ENCODE peak calls at places on chromosomes 3 and 15, in five cellular contexts. One of them, this sample, is unnamed.

GRCh38 chr15:60941448-60941847 is 287.7 kb downstream of the RORA start:
- DNase-seq in fibroblast of lung: peak; percentile 66
- DNase-seq in HT1080: peak; percentile 87
- DNase-seq in activated CD4-positive, CD25-positive, alpha-beta regulatory T cell treated with anti-CD3 and anti-CD28 coated beads, Interleukin-2, amount 50 U/mL, for 72 hours: no peak
- DNase-seq in right cardiac atrium: no peak
- DNase-seq in this sample: no peak

GRCh38 chr15:86942285-86942684 is 862.6 kb downstream of the AGBL1 start:
- DNase-seq in HT1080: no peak
- DNase-seq in right cardiac atrium: no peak
- DNase-seq in activated CD4-positive, CD25-positive, alpha-beta regulatory T cell treated with anti-CD3 and anti-CD28 coated beads, Interleukin-2, amount 50 U/mL, for 72 hours: no peak
- DNase-seq in fibroblast of lung: no peak
- DNase-seq in this sample: no peak

GRCh38 chr3:50337175-50337861 is 3.3 kb downstream of the RASSF1 start:
- DNase-seq in right cardiac atrium: peak; percentile 100
- DNase-seq in activated CD4-positive, CD25-positive, alpha-beta regulatory T cell treated with anti-CD3 and anti-CD28 coated beads, Interleukin-2, amount 50 U/mL, for 72 hours: peak; percentile 95
- DNase-seq in fibroblast of lung: peak; percentile 99
- DNase-seq in HT1080: peak; percentile 99
- DNase-seq in this sample: peak; percentile 100

GRCh38 chr3:197364410-197365071 is 66.1 kb upstream of the DLG1 start:
- DNase-seq in right cardiac atrium: no peak
- DNase-seq in activated CD4-positive, CD25-positive, alpha-beta regulatory T cell treated with anti-CD3 and anti-CD28 coated beads, Interleukin-2, amount 50 U/mL, for 72 hours: no peak
- DNase-seq in HT1080: no peak
- DNase-seq in fibroblast of lung: no peak
- DNase-seq in this sample: no peak

GRCh38 chr3:159726231-159726964 is 262.2 kb upstream of the IL12A start:
- DNase-seq in right cardiac atrium: no peak
- DNase-seq in fibroblast of lung: no peak
- DNase-seq in HT1080: peak; percentile 86
- DNase-seq in activated CD4-positive, CD25-positive, alpha-beta regulatory T cell treated with anti-CD3 and anti-CD28 coated beads, Interleukin-2, amount 50 U/mL, for 72 hours: no peak
- DNase-seq in this sample: no peak

GRCh38 chr3:60339310-60339709 is 911.9 kb downstream of the FHIT start:
- DNase-seq in HT1080: no peak
- DNase-seq in right cardiac atrium: no peak
- DNase-seq in fibroblast of lung: no peak
- DNase-seq in activated CD4-positive, CD25-positive, alpha-beta regulatory T cell treated with anti-CD3 and anti-CD28 coated beads, Interleukin-2, amount 50 U/mL, for 72 hours: no peak
- DNase-seq in this sample: no peak

GRCh38 chr3:52455283-52456168 is at the start of gene NISCH:
- DNase-seq in activated CD4-positive, CD25-positive, alpha-beta regulatory T cell treated with anti-CD3 and anti-CD28 coated beads, Interleukin-2, amount 50 U/mL, for 72 hours: peak; percentile 98
- DNase-seq in right cardiac atrium: peak; percentile 97
- DNase-seq in HT1080: peak; percentile 34
- DNase-seq in fibroblast of lung: peak; percentile 66
- DNase-seq in this sample: peak; percentile 91

GRCh38 chr3:172595648-172596393 is 72.6 kb upstream of the TNFSF10 start:
- DNase-seq in right cardiac atrium: no peak
- DNase-seq in activated CD4-positive, CD25-positive, alpha-beta regulatory T cell treated with anti-CD3 and anti-CD28 coated beads, Interleukin-2, amount 50 U/mL, for 72 hours: no peak
- DNase-seq in fibroblast of lung: peak; percentile 55
- DNase-seq in HT1080: peak; percentile 74
- DNase-seq in this sample: no peak

GRCh38 chr3:14393440-14394111 is 8.8 kb upstream of the SLC6A6 start:
- DNase-seq in right cardiac atrium: peak; percentile 32
- DNase-seq in HT1080: no peak
- DNase-seq in activated CD4-positive, CD25-positive, alpha-beta regulatory T cell treated with anti-CD3 and anti-CD28 coated beads, Interleukin-2, amount 50 U/mL, for 72 hours: no peak
- DNase-seq in fibroblast of lung: no peak
- DNase-seq in this sample: no peak

GRCh38 chr3:196268270-196269163 is 19.0 kb downstream of the PCYT1A start:
- DNase-seq in HT1080: peak; percentile 85
- DNase-seq in fibroblast of lung: peak; percentile 78
- DNase-seq in activated CD4-positive, CD25-positive, alpha-beta regulatory T cell treated with anti-CD3 and anti-CD28 coated beads, Interleukin-2, amount 50 U/mL, for 72 hours: no peak
- DNase-seq in right cardiac atrium: no peak
- DNase-seq in this sample: no peak

GRCh38 chr3:102133376-102133775 is 284.1 kb downstream of the NFKBIZ start:
- DNase-seq in fibroblast of lung: no peak
- DNase-seq in activated CD4-positive, CD25-positive, alpha-beta regulatory T cell treated with anti-CD3 and anti-CD28 coated beads, Interleukin-2, amount 50 U/mL, for 72 hours: no peak
- DNase-seq in right cardiac atrium: no peak
- DNase-seq in HT1080: no peak
- DNase-seq in this sample: no peak

GRCh38 chr3:120572027-120572426 is 24.1 kb upstream of the NDUFB4 start:
- DNase-seq in HT1080: no peak
- DNase-seq in fibroblast of lung: no peak
- DNase-seq in right cardiac atrium: no peak
- DNase-seq in activated CD4-positive, CD25-positive, alpha-beta regulatory T cell treated with anti-CD3 and anti-CD28 coated beads, Interleukin-2, amount 50 U/mL, for 72 hours: no peak
- DNase-seq in this sample: no peak

GRCh38 chr3:29307229-29307796 is 26.4 kb downstream of the RBMS3 start:
- DNase-seq in activated CD4-positive, CD25-positive, alpha-beta regulatory T cell treated with anti-CD3 and anti-CD28 coated beads, Interleukin-2, amount 50 U/mL, for 72 hours: no peak
- DNase-seq in HT1080: peak; percentile 15
- DNase-seq in fibroblast of lung: peak; percentile 11
- DNase-seq in right cardiac atrium: no peak
- DNase-seq in this sample: no peak

GRCh38 chr3:154334973-154335420 is 10.7 kb upstream of the DHX36 start:
- DNase-seq in activated CD4-positive, CD25-positive, alpha-beta regulatory T cell treated with anti-CD3 and anti-CD28 coated beads, Interleukin-2, amount 50 U/mL, for 72 hours: no peak
- DNase-seq in right cardiac atrium: no peak
- DNase-seq in HT1080: peak; percentile 62
- DNase-seq in fibroblast of lung: peak; percentile 66
- DNase-seq in this sample: no peak

GRCh38 chr15:90020041-90020735 is 19.1 kb downstream of the ZNF710 start:
- DNase-seq in activated CD4-positive, CD25-positive, alpha-beta regulatory T cell treated with anti-CD3 and anti-CD28 coated beads, Interleukin-2, amount 50 U/mL, for 72 hours: no peak
- DNase-seq in fibroblast of lung: no peak
- DNase-seq in right cardiac atrium: peak; percentile 69
- DNase-seq in HT1080: no peak
- DNase-seq in this sample: no peak

GRCh38 chr3:55091381-55092225 is 163.7 kb upstream of the LRTM1 start:
- DNase-seq in fibroblast of lung: peak; percentile 77
- DNase-seq in HT1080: peak; percentile 27
- DNase-seq in activated CD4-positive, CD25-positive, alpha-beta regulatory T cell treated with anti-CD3 and anti-CD28 coated beads, Interleukin-2, amount 50 U/mL, for 72 hours: no peak
- DNase-seq in right cardiac atrium: no peak
- DNase-seq in this sample: no peak

GRCh38 chr3:138459619-138460535 is 25.5 kb downstream of the ESYT3 start:
- DNase-seq in right cardiac atrium: no peak
- DNase-seq in HT1080: no peak
- DNase-seq in fibroblast of lung: no peak
- DNase-seq in activated CD4-positive, CD25-positive, alpha-beta regulatory T cell treated with anti-CD3 and anti-CD28 coated beads, Interleukin-2, amount 50 U/mL, for 72 hours: no peak
- DNase-seq in this sample: no peak

GRCh38 chr15:21260966-21261395 is 179.3 kb downstream of the POTEB3 start:
- DNase-seq in HT1080: peak; percentile 0
- DNase-seq in right cardiac atrium: peak; percentile 51
- DNase-seq in fibroblast of lung: no peak
- DNase-seq in activated CD4-positive, CD25-positive, alpha-beta regulatory T cell treated with anti-CD3 and anti-CD28 coated beads, Interleukin-2, amount 50 U/mL, for 72 hours: no peak
- DNase-seq in this sample: peak; percentile 51

GRCh38 chr3:71530903-71531535 is 52.5 kb downstream of the FOXP1 start:
- DNase-seq in HT1080: no peak
- DNase-seq in activated CD4-positive, CD25-positive, alpha-beta regulatory T cell treated with anti-CD3 and anti-CD28 coated beads, Interleukin-2, amount 50 U/mL, for 72 hours: no peak
- DNase-seq in right cardiac atrium: no peak
- DNase-seq in fibroblast of lung: no peak
- DNase-seq in this sample: no peak

GRCh38 chr3:115808239-115808638 is 184.9 kb downstream of the GAP43 start:
- DNase-seq in fibroblast of lung: no peak
- DNase-seq in activated CD4-positive, CD25-positive, alpha-beta regulatory T cell treated with anti-CD3 and anti-CD28 coated beads, Interleukin-2, amount 50 U/mL, for 72 hours: no peak
- DNase-seq in HT1080: no peak
- DNase-seq in right cardiac atrium: no peak
- DNase-seq in this sample: no peak

GRCh38 chr3:179806177-179806576 is 153.3 kb downstream of the USP13 start:
- DNase-seq in fibroblast of lung: peak; percentile 56
- DNase-seq in HT1080: peak; percentile 28
- DNase-seq in activated CD4-positive, CD25-positive, alpha-beta regulatory T cell treated with anti-CD3 and anti-CD28 coated beads, Interleukin-2, amount 50 U/mL, for 72 hours: no peak
- DNase-seq in right cardiac atrium: no peak
- DNase-seq in this sample: peak; percentile 32

GRCh38 chr15:57534279-57534678 is 57.4 kb upstream of the MYZAP start:
- DNase-seq in right cardiac atrium: no peak
- DNase-seq in fibroblast of lung: no peak
- DNase-seq in activated CD4-positive, CD25-positive, alpha-beta regulatory T cell treated with anti-CD3 and anti-CD28 coated beads, Interleukin-2, amount 50 U/mL, for 72 hours: no peak
- DNase-seq in HT1080: no peak
- DNase-seq in this sample: no peak

GRCh38 chr3:64321747-64322146 is 96.5 kb upstream of the PRICKLE2 start:
- DNase-seq in fibroblast of lung: peak; percentile 82
- DNase-seq in activated CD4-positive, CD25-positive, alpha-beta regulatory T cell treated with anti-CD3 and anti-CD28 coated beads, Interleukin-2, amount 50 U/mL, for 72 hours: no peak
- DNase-seq in right cardiac atrium: no peak
- DNase-seq in HT1080: peak; percentile 92
- DNase-seq in this sample: peak; percentile 58

GRCh38 chr3:107910713-107911259 is 180.0 kb downstream of the CD47 start:
- DNase-seq in fibroblast of lung: no peak
- DNase-seq in activated CD4-positive, CD25-positive, alpha-beta regulatory T cell treated with anti-CD3 and anti-CD28 coated beads, Interleukin-2, amount 50 U/mL, for 72 hours: no peak
- DNase-seq in HT1080: no peak
- DNase-seq in right cardiac atrium: no peak
- DNase-seq in this sample: no peak

GRCh38 chr15:46543626-46544025 is 908.8 kb downstream of the SQOR start:
- DNase-seq in fibroblast of lung: no peak
- DNase-seq in right cardiac atrium: no peak
- DNase-seq in HT1080: no peak
- DNase-seq in activated CD4-positive, CD25-positive, alpha-beta regulatory T cell treated with anti-CD3 and anti-CD28 coated beads, Interleukin-2, amount 50 U/mL, for 72 hours: no peak
- DNase-seq in this sample: no peak

GRCh38 chr3:73513260-73513659 is 111.5 kb downstream of the PDZRN3 start:
- DNase-seq in fibroblast of lung: no peak
- DNase-seq in HT1080: no peak
- DNase-seq in right cardiac atrium: no peak
- DNase-seq in activated CD4-positive, CD25-positive, alpha-beta regulatory T cell treated with anti-CD3 and anti-CD28 coated beads, Interleukin-2, amount 50 U/mL, for 72 hours: no peak
- DNase-seq in this sample: no peak

GRCh38 chr15:89647191-89647851 is 7.9 kb downstream of the KIF7 start:
- DNase-seq in right cardiac atrium: peak; percentile 94
- DNase-seq in fibroblast of lung: peak; percentile 53
- DNase-seq in HT1080: peak; percentile 60
- DNase-seq in activated CD4-positive, CD25-positive, alpha-beta regulatory T cell treated with anti-CD3 and anti-CD28 coated beads, Interleukin-2, amount 50 U/mL, for 72 hours: peak; percentile 75
- DNase-seq in this sample: peak; percentile 57

GRCh38 chr15:87416591-87417257 is 839.8 kb downstream of the NTRK3 start:
- DNase-seq in activated CD4-positive, CD25-positive, alpha-beta regulatory T cell treated with anti-CD3 and anti-CD28 coated beads, Interleukin-2, amount 50 U/mL, for 72 hours: no peak
- DNase-seq in HT1080: no peak
- DNase-seq in right cardiac atrium: no peak
- DNase-seq in fibroblast of lung: no peak
- DNase-seq in this sample: no peak

GRCh38 chr3:53046171-53047170 is 598 bp upstream of the SFMBT1 start:
- DNase-seq in activated CD4-positive, CD25-positive, alpha-beta regulatory T cell treated with anti-CD3 and anti-CD28 coated beads, Interleukin-2, amount 50 U/mL, for 72 hours: peak; percentile 63
- DNase-seq in HT1080: no peak
- DNase-seq in right cardiac atrium: peak; percentile 81
- DNase-seq in fibroblast of lung: peak; percentile 27
- DNase-seq in this sample: peak; percentile 52

GRCh38 chr3:96836153-96836915 is 21.9 kb downstream of the EPHA6 start:
- DNase-seq in fibroblast of lung: no peak
- DNase-seq in HT1080: no peak
- DNase-seq in activated CD4-positive, CD25-positive, alpha-beta regulatory T cell treated with anti-CD3 and anti-CD28 coated beads, Interleukin-2, amount 50 U/mL, for 72 hours: no peak
- DNase-seq in right cardiac atrium: no peak
- DNase-seq in this sample: no peak

GRCh38 chr3:194395767-194396527 is 3.1 kb downstream of the GP5 start:
- DNase-seq in right cardiac atrium: peak; percentile 71
- DNase-seq in HT1080: no peak
- DNase-seq in fibroblast of lung: peak; percentile 59
- DNase-seq in activated CD4-positive, CD25-positive, alpha-beta regulatory T cell treated with anti-CD3 and anti-CD28 coated beads, Interleukin-2, amount 50 U/mL, for 72 hours: no peak
- DNase-seq in this sample: no peak

GRCh38 chr3:72347819-72348319 is 500.4 kb downstream of the SHQ1 start:
- DNase-seq in HT1080: peak; percentile 97
- DNase-seq in activated CD4-positive, CD25-positive, alpha-beta regulatory T cell treated with anti-CD3 and anti-CD28 coated beads, Interleukin-2, amount 50 U/mL, for 72 hours: peak; percentile 47
- DNase-seq in right cardiac atrium: peak; percentile 77
- DNase-seq in fibroblast of lung: peak; percentile 91
- DNase-seq in this sample: no peak

This sample was measured in dorsolateral prefrontal cortex.